ENCODE peak calls at places on chromosome 3, in ten cellular contexts. T is B cell; O is stimulated activated CD8-positive, alpha-beta memory T cell treated with anti-CD3 and anti-CD28 coated beads, Interleukin-2, amount 100 ng/mL, for 1 hour; H is ACHN; W is left cardiac atrium; U is activated CD4-positive, alpha-beta T cell treated with anti-CD3 and anti-CD28 coated beads for 1 hour; Q is HTR-8/SVneo; V is mammary epithelial cell; Y is NCI-H748 treated with DMSO at 0.1 percent for 48 hours; M is mesenchymal stem cell. Z is an unnamed sample.

GRCh38 chr3:43105224-43105596 is 669 bp downstream of the POMGNT2 start:
- DNase-seq in T (no peak), O (no peak), H (no peak), W (no peak), U (no peak), Q (no peak), V (no peak), Y (no peak), M (no peak), Z (no peak)

GRCh38 chr3:151345854-151346253 is 16.5 kb upstream of the P2RY13 start:
- DNase-seq in T (no peak), O (no peak), H (peak), W (no peak), U (no peak), Q (peak), V (peak), Y (no peak), M (peak), Z (peak)

GRCh38 chr3:65793495-65794200 is 245.1 kb downstream of the MAGI1 start:
- DNase-seq in T (no peak), O (no peak), H (no peak), W (no peak), U (no peak), Q (peak), V (peak), Y (no peak), M (peak), Z (no peak)

GRCh38 chr3:135895106-135895733 is 70.3 kb upstream of the PPP2R3A start:
- DNase-seq in T (no peak), O (no peak), H (peak), W (peak), U (no peak), Q (peak), V (peak), Y (peak), M (peak), Z (peak)

GRCh38 chr3:149969110-149969944 is 1.4 kb downstream of the PFN2 start:
- DNase-seq in T (no peak), O (no peak), H (peak), W (peak), U (no peak), Q (peak), V (peak), Y (peak), M (peak), Z (peak)

GRCh38 chr3:96754128-96754527 is 60.3 kb upstream of the EPHA6 start:
- DNase-seq in T (no peak), O (no peak), H (no peak), W (no peak), U (no peak), Q (no peak), V (no peak), Y (no peak), M (no peak), Z (no peak)

GRCh38 chr3:174016186-174016585 is 618.6 kb downstream of the NLGN1 start:
- DNase-seq in T (no peak), O (no peak), H (peak), W (no peak), U (no peak), Q (no peak), V (peak), Y (no peak), M (peak), Z (peak)

GRCh38 chr3:50912746-50913145 is 238.0 kb downstream of the DOCK3 start:
- DNase-seq in T (no peak), O (no peak), H (no peak), W (no peak), U (no peak), Q (no peak), V (no peak), Y (no peak), M (no peak), Z (no peak)

GRCh38 chr3:50269977-50270413 is 1.0 kb downstream of the SEMA3B start:
- DNase-seq in T (no peak), O (no peak), H (peak), W (no peak), U (no peak), Q (peak), V (peak), Y (no peak), M (peak), Z (peak)

GRCh38 chr3:56188201-56188600 is 280.1 kb downstream of the ERC2 start:
- DNase-seq in T (no peak), O (no peak), H (no peak), W (no peak), U (no peak), Q (no peak), V (no peak), Y (no peak), M (no peak), Z (no peak)

GRCh38 chr3:45105855-45106655 is 40.1 kb downstream of the CDCP1 start:
- DNase-seq in T (no peak), O (no peak), H (peak), W (no peak), U (peak), Q (peak), V (peak), Y (no peak), M (peak), Z (peak)

GRCh38 chr3:193556841-193557240 is 2.1 kb upstream of the ATP13A4 start:
- DNase-seq in T (no peak), O (no peak), H (no peak), W (no peak), U (no peak), Q (no peak), V (no peak), Y (no peak), M (no peak), Z (no peak)

GRCh38 chr3:55373413-55373812 is 113.7 kb downstream of the WNT5A start:
- DNase-seq in T (no peak), O (no peak), H (no peak), W (no peak), U (no peak), Q (no peak), V (no peak), Y (no peak), M (no peak), Z (no peak)

GRCh38 chr3:99901200-99901926 is 83.7 kb downstream of the CMSS1 start:
- DNase-seq in T (no peak), O (no peak), H (no peak), W (no peak), U (no peak), Q (peak), V (peak), Y (peak), M (peak), Z (peak)

GRCh38 chr3:172612871-172613678 is 89.8 kb upstream of the TNFSF10 start:
- DNase-seq in T (no peak), O (no peak), H (no peak), W (no peak), U (no peak), Q (no peak), V (no peak), Y (no peak), M (no peak), Z (no peak)

GRCh38 chr3:69442771-69443197 is 56.9 kb upstream of the FRMD4B start:
- DNase-seq in T (no peak), O (no peak), H (no peak), W (no peak), U (no peak), Q (no peak), V (no peak), Y (no peak), M (no peak), Z (no peak)

GRCh38 chr3:191139771-191140170 is 59.3 kb upstream of the OSTN start:
- DNase-seq in T (no peak), O (no peak), H (no peak), W (no peak), U (no peak), Q (no peak), V (no peak), Y (no peak), M (no peak), Z (no peak)

GRCh38 chr3:112582242-112582874 is 20.5 kb downstream of the SLC35A5 start:
- DNase-seq in T (no peak), O (no peak), H (peak), W (no peak), U (no peak), Q (peak), V (peak), Y (peak), M (peak), Z (peak)

GRCh38 chr3:141122455-141123030 is 71.4 kb downstream of the SPSB4 start:
- DNase-seq in T (no peak), O (no peak), H (no peak), W (no peak), U (no peak), Q (no peak), V (no peak), Y (no peak), M (no peak), Z (no peak)

GRCh38 chr3:56753206-56753605 is 48.5 kb downstream of the ARHGEF3 start:
- DNase-seq in T (no peak), O (no peak), H (no peak), W (no peak), U (no peak), Q (no peak), V (peak), Y (no peak), M (peak), Z (peak)

GRCh38 chr3:32154180-32154579 is 47.8 kb downstream of the GPD1L start:
- DNase-seq in T (no peak), O (no peak), H (peak), W (no peak), U (no peak), Q (no peak), V (no peak), Y (no peak), M (peak), Z (no peak)

GRCh38 chr3:139357899-139358298 is 14.1 kb downstream of the MRPS22 start:
- DNase-seq in T (no peak), O (no peak), H (no peak), W (no peak), U (no peak), Q (no peak), V (no peak), Y (no peak), M (no peak), Z (no peak)

GRCh38 chr3:62436785-62437184 is 63.4 kb upstream of the FEZF2 start:
- DNase-seq in T (no peak), O (no peak), H (no peak), W (no peak), U (no peak), Q (no peak), V (no peak), Y (no peak), M (no peak), Z (no peak)

GRCh38 chr3:121660356-121661171 is at the start of gene HCLS1:
- DNase-seq in T (peak), O (peak), H (no peak), W (peak), U (peak), Q (peak), V (no peak), Y (no peak), M (no peak), Z (no peak)

GRCh38 chr3:81846988-81847387 is 85.5 kb upstream of the GBE1 start:
- DNase-seq in T (no peak), O (no peak), H (no peak), W (no peak), U (no peak), Q (no peak), V (no peak), Y (no peak), M (no peak), Z (no peak)

GRCh38 chr3:67783281-67784250 is 129.2 kb upstream of the SUCLG2 start:
- DNase-seq in T (no peak), O (no peak), H (no peak), W (no peak), U (no peak), Q (no peak), V (no peak), Y (no peak), M (peak), Z (no peak)

GRCh38 chr3:33202581-33203457 is 15.8 kb downstream of the SUSD5 start:
- DNase-seq in T (no peak), O (no peak), H (no peak), W (no peak), U (no peak), Q (no peak), V (no peak), Y (no peak), M (no peak), Z (no peak)

GRCh38 chr3:89340431-89340830 is 233.0 kb downstream of the EPHA3 start:
- DNase-seq in T (no peak), O (no peak), H (no peak), W (no peak), U (no peak), Q (no peak), V (no peak), Y (no peak), M (peak), Z (no peak)

GRCh38 chr3:167184511-167184910 is 195.6 kb downstream of the ZBBX start:
- DNase-seq in T (no peak), O (no peak), H (no peak), W (no peak), U (no peak), Q (no peak), V (no peak), Y (no peak), M (no peak), Z (no peak)

GRCh38 chr3:158539414-158540014 is 31.5 kb upstream of the MLF1 start:
- DNase-seq in T (peak), O (no peak), H (peak), W (no peak), U (no peak), Q (peak), V (peak), Y (no peak), M (peak), Z (peak)

GRCh38 chr3:146342971-146343370 is 92.1 kb upstream of the PLSCR4 start:
- DNase-seq in T (no peak), O (no peak), H (no peak), W (no peak), U (no peak), Q (no peak), V (no peak), Y (no peak), M (peak), Z (no peak)

GRCh38 chr3:81195483-81195882 is 566.0 kb downstream of the GBE1 start:
- DNase-seq in T (no peak), O (no peak), H (no peak), W (no peak), U (no peak), Q (no peak), V (no peak), Y (no peak), M (no peak), Z (no peak)

GRCh38 chr3:197801801-197802504 is 10.9 kb downstream of the LRCH3 start:
- DNase-seq in T (peak), O (no peak), H (peak), W (no peak), U (no peak), Q (no peak), V (peak), Y (no peak), M (peak), Z (peak)

GRCh38 chr3:140187648-140188221 is 252.8 kb downstream of the CLSTN2 start:
- DNase-seq in T (no peak), O (no peak), H (no peak), W (no peak), U (no peak), Q (no peak), V (no peak), Y (no peak), M (no peak), Z (no peak)

GRCh38 chr3:111669926-111670630 is 74.9 kb upstream of the ZBED2 start:
- DNase-seq in T (no peak), O (no peak), H (peak), W (no peak), U (no peak), Q (no peak), V (no peak), Y (no peak), M (peak), Z (peak)

GRCh38 chr3:18681946-18682345 is 256.8 kb upstream of the SATB1 start:
- DNase-seq in T (no peak), O (no peak), H (no peak), W (no peak), U (no peak), Q (no peak), V (no peak), Y (no peak), M (no peak), Z (no peak)

GRCh38 chr3:73622135-73622534 is 2.6 kb downstream of the PDZRN3 start:
- DNase-seq in T (no peak), O (no peak), H (no peak), W (peak), U (no peak), Q (no peak), V (no peak), Y (peak), M (peak), Z (no peak)

GRCh38 chr3:139111392-139112229 is 66.9 kb upstream of the PRR23C start:
- DNase-seq in T (no peak), O (no peak), H (peak), W (peak), U (peak), Q (peak), V (peak), Y (peak), M (peak), Z (peak)

GRCh38 chr3:194781617-194782016 is 95.9 kb downstream of the FAM43A start:
- DNase-seq in T (no peak), O (no peak), H (no peak), W (no peak), U (no peak), Q (no peak), V (no peak), Y (no peak), M (no peak), Z (no peak)

GRCh38 chr3:31116651-31117050 is 222.2 kb upstream of the GADL1 start:
- DNase-seq in T (no peak), O (no peak), H (no peak), W (no peak), U (no peak), Q (no peak), V (no peak), Y (no peak), M (peak), Z (no peak)

Z was measured in Daoy.